ENCODE peak calls at places on chromosomes 4 and X, in seven cellular contexts. O is A549, U is colonic mucosa, P is dorsolateral prefrontal cortex, G is BE2C, B is AG09309, S is Peyer's patch. N is an unnamed sample.

GRCh38 chr4:22179124-22179874 is 230.7 kb upstream of the KCNIP4 start:
- DNase-seq in O (no peak), U (no peak), P (peak; percentile 48), G (no peak), B (peak; percentile 73), S (no peak), N (no peak)

GRCh38 chr4:149264093-149264733 is 551.4 kb downstream of the IQCM start:
- DNase-seq in O (no peak), U (peak; percentile 41), P (no peak), G (peak; percentile 34), B (peak; percentile 21), S (no peak), N (peak; percentile 19)

GRCh38 chr4:23368081-23368697 is 521.7 kb downstream of the PPARGC1A start:
- DNase-seq in O (no peak), U (peak; percentile 50), P (no peak), G (peak; percentile 15), B (no peak), S (no peak), N (no peak)

GRCh38 chr4:60683953-60684352 is 516.2 kb upstream of the ADGRL3 start:
- DNase-seq in O (no peak), U (no peak), P (no peak), G (no peak), B (peak; percentile 68), S (no peak), N (peak; percentile 7)

GRCh38 chr4:140711910-140712309 is 44.3 kb downstream of the TBC1D9 start:
- DNase-seq in O (no peak), U (no peak), P (no peak), G (no peak), B (no peak), S (no peak), N (no peak)

GRCh38 chr4:4758708-4759107 is 100.8 kb upstream of the MSX1 start:
- DNase-seq in O (no peak), U (no peak), P (no peak), G (no peak), B (no peak), S (no peak), N (no peak)

GRCh38 chr4:173242466-173243250 is 74.0 kb downstream of the GALNT7 start:
- DNase-seq in O (no peak), U (no peak), P (no peak), G (no peak), B (no peak), S (no peak), N (no peak)

GRCh38 chr4:173128199-173128890 is 40.3 kb upstream of the GALNT7 start:
- DNase-seq in O (no peak), U (no peak), P (no peak), G (no peak), B (no peak), S (no peak), N (no peak)

GRCh38 chr4:156972370-156972980 is 876 bp upstream of the PDGFC start:
- DNase-seq in O (no peak), U (no peak), P (no peak), G (no peak), B (no peak), S (no peak), N (no peak)

GRCh38 chr4:123408471-123409084 is 12.0 kb downstream of the SPRY1 start:
- DNase-seq in O (no peak), U (no peak), P (no peak), G (no peak), B (no peak), S (no peak), N (no peak)

GRCh38 chr4:123403205-123403604 is 6.6 kb downstream of the SPRY1 start:
- DNase-seq in O (no peak), U (no peak), P (no peak), G (no peak), B (no peak), S (no peak), N (no peak)

GRCh38 chr4:123401466-123402175 is 5.0 kb downstream of the SPRY1 start:
- DNase-seq in O (no peak), U (no peak), P (no peak), G (no peak), B (no peak), S (no peak), N (no peak)

GRCh38 chr4:123406862-123407261 is 10.3 kb downstream of the SPRY1 start:
- DNase-seq in O (no peak), U (no peak), P (no peak), G (no peak), B (no peak), S (no peak), N (no peak)

DNA sequence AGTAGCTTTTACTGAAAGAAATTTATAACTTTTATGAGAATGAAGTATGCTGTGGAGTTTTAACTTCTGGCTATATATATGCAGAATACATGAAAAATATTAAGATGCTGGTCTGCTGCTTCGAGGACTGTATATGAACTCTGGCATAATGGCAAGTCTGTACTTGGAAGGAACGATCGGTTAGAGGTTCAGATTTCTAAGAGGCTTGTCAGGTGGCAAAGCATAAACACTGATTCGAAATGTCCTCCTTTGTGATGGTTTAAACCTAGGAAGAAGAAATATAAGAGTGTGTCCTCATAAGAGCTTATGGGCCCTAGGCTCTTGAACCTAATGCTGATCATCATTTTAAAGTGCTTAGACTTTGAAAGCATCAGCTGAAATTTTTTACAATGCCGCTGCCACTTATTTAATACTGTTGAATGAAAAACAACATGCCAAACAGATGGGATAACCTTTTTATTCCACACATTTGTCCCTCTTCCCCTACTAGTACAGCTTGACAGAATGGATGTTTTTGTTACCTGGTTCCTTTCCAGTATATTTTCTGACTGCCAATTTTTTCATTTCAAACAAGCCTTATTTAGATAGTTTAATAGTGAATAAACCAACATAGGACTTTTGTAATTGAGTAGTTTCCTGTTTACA is 8.7 kb downstream of the SPRY1 start:
- DNase-seq in O (no peak), U (no peak), P (no peak), G (no peak), B (no peak), S (no peak), N (no peak)
- H3K4me3 ChIP-seq in O (no peak overlapping the region), U (no peak overlapping the region), P (no peak overlapping the region), G (no peak overlapping the region), B (no peak overlapping the region), S (peak overlapping the region; percentile 17), N (no peak overlapping the region)

GRCh38 chr4:129218355-129218754 is 122.4 kb downstream of the C4orf33 start:
- DNase-seq in O (no peak), U (peak; percentile 24), P (no peak), G (peak; percentile 63), B (no peak), S (no peak), N (no peak)
- TF ChIP-seq CTCF in O (peak; percentile 30), U (peak; percentile 34), P (peak; percentile 69), G (peak; percentile 75), B (no peak), S (no peak), N (no peak)

DNA sequence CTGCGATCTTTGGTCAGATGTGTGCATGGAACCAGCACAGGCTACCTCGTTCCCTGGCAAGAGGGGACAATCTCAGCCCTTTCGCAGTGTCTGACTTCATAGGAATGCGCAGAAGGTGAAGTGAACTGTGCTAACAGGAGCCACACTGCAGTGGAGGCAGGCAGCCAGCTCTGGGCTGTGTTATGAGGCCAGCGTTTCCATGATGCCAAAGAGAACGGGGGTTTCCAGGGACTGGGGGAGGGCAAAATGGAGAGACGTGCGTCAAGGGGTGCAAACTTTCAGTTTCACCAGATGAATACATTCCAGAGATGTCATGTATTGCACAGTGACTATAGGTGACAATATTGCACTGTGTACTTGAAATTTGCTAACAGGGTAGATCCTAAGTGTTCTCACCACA is 30.4 kb downstream of the CLDN34 start:
- DNase-seq in O (no peak), U (no peak), P (no peak), G (no peak), B (no peak), S (no peak), N (no peak)
- H3K4me3 ChIP-seq in O (no peak overlapping the region), U (no peak overlapping the region), P (no peak overlapping the region), G (no peak overlapping the region), B (no peak overlapping the region), S (no peak overlapping the region), N (no peak overlapping the region)

GRCh38 chrX:3939967-3940610 is 226.6 kb upstream of the PRKX start:
- DNase-seq in O (no peak), U (no peak), P (no peak), G (no peak), B (no peak), S (no peak), N (no peak)
- TF ChIP-seq CTCF in O (peak; percentile 56), U (peak; percentile 28), P (peak; percentile 46), G (peak; percentile 44), B (peak; percentile 43), S (no peak), N (peak; percentile 11)

DNA sequence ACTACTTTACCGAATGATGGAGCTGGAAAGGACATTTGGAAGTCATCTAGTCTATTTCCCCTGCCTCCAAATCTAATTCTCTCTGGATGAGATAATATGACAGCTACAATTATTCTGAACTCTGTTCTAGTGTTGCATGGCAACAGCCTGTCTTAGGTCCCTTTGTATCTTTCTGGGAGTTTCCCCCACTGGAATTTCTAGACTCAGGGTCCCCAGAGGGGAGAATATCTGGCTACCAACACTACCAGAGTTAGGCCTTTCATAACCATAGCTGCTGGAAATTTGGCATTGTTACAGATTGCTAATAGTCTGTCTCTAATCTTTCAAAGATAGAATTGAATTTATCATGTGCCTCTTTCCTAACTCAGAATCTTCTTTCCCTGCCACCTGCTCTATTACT is 4.5 kb downstream of the MSN start:
- DNase-seq in O (no peak), U (no peak), P (no peak), G (no peak), B (no peak), S (no peak), N (no peak)
- H3K4me3 ChIP-seq in O (no peak overlapping the region), U (no peak overlapping the region), P (peak overlapping the region; percentile 18), G (no peak overlapping the region), B (no peak overlapping the region), S (peak overlapping the region; percentile 14), N (peak overlapping the region; percentile 15)